ENCODE peak calls at places on chromosomes 4 and X, in four cellular contexts. L, V, Y and E are unnamed samples.

GRCh38 chr4:121950680-121951569 is 935 bp downstream of the TRPC3 start:
- DNase-seq in L (peak), V (peak), Y (no peak), E (peak)

GRCh38 chrX:11269996-11270395 is 23.2 kb upstream of the AMELX start:
- DNase-seq in L (no peak), V (no peak), Y (no peak), E (no peak)

GRCh38 chrX:24646745-24647182 is 383 bp downstream of the PCYT1B start:
- DNase-seq in L (no peak), V (peak), Y (no peak), E (no peak)

GRCh38 chr4:34432706-34433105 is 1811.6 kb downstream of the ARAP2 start:
- DNase-seq in L (no peak), V (no peak), Y (no peak), E (no peak)

GRCh38 chrX:124388562-124388961 is 42.2 kb downstream of the SH2D1A start:
- DNase-seq in L (peak), V (peak), Y (no peak), E (no peak)

GRCh38 chr4:47383829-47384427 is 79.6 kb downstream of the COMMD8 start:
- DNase-seq in L (no peak), V (peak), Y (peak), E (no peak)

GRCh38 chrX:110407910-110408545 is 49.4 kb downstream of the RTL9 start:
- DNase-seq in L (peak), V (peak), Y (no peak), E (no peak)

GRCh38 chr4:83043801-83044407 is 8.9 kb downstream of the COPS4 start:
- DNase-seq in L (no peak), V (peak), Y (no peak), E (no peak)

GRCh38 chrX:47828984-47829383 is 7.7 kb upstream of the ZNF81 start:
- DNase-seq in L (no peak), V (no peak), Y (no peak), E (no peak)

GRCh38 chr4:184420881-184421416 is 53.4 kb downstream of the IRF2 start:
- DNase-seq in L (no peak), V (no peak), Y (no peak), E (no peak)

GRCh38 chrX:130637591-130637990 is 235.8 kb downstream of the RBMX2 start:
- DNase-seq in L (no peak), V (peak), Y (no peak), E (no peak)

GRCh38 chrX:44012484-44013096 is 39.4 kb upstream of the NDP start:
- DNase-seq in L (peak), V (peak), Y (no peak), E (peak)

GRCh38 chr4:174521800-174522182 is 497 bp downstream of the HPGD start:
- DNase-seq in L (peak), V (no peak), Y (no peak), E (no peak)

GRCh38 chr4:54499308-54500074 is 158.3 kb upstream of the KIT start:
- DNase-seq in L (no peak), V (peak), Y (no peak), E (no peak)

GRCh38 chr4:42819863-42820514 is 72.5 kb upstream of the GRXCR1 start:
- DNase-seq in L (no peak), V (no peak), Y (no peak), E (no peak)

GRCh38 chr4:48665555-48666186 is 114.4 kb downstream of the FRYL start:
- DNase-seq in L (no peak), V (no peak), Y (no peak), E (no peak)

GRCh38 chrX:48753708-48754107 is 7.8 kb upstream of the GLOD5 start:
- DNase-seq in L (no peak), V (no peak), Y (no peak), E (no peak)

GRCh38 chrX:18574591-18574990 is 97.3 kb downstream of the RS1 start:
- DNase-seq in L (no peak), V (peak), Y (peak), E (no peak)

GRCh38 chr4:926538-926937 is 5.6 kb downstream of the GAK start:
- DNase-seq in L (peak), V (no peak), Y (no peak), E (no peak)
- TF ChIP-seq CTCF in L (peak), V (peak), Y (peak), E (no peak)

GRCh38 chrX:1673337-1673736 is 58.5 kb downstream of the ASMT start:
- DNase-seq in L (peak), V (peak), Y (no peak), E (no peak)
- TF ChIP-seq CTCF in L (peak), V (peak), Y (peak), E (peak)

DNA sequence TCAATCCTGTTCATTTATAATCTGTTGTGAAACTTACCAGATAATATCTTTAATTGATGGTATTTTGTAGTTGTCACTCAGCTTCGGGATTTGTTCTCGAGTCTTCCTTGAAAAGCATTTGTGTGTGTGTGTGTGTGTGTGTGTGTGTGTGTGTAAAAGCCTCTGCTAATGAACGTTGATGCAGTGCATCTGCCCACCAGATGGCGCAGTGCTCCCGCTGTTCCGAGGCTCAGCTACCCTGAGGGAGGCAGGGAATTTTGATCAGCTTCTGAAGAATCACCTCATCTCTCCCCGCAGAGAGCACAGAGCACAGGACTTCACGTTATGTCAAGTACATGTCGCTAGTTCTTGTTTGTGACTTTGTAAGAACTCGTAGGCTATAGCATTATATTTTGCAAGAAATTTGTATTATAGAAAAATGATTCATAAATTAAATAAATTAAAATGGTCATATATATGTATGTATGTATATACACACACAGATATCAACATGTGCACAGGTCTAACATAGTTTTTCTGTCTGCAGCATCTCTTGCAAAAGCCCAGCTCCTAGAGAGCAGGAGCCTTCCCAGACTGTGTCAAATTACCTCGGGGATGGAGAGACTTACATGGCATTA is 316.7 kb upstream of the IGFBP7 start:
- DNase-seq in L (peak), V (peak), Y (peak), E (no peak)
- TF ChIP-seq CTCF in L (peak), V (peak), Y (peak), E (peak)

GRCh38 chr4:52912608-52913007 is 50.5 kb downstream of the RASL11B start:
- DNase-seq in L (no peak), V (peak), Y (no peak), E (no peak)
- TF ChIP-seq CTCF in L (no peak), V (no peak), Y (no peak), E (no peak)

DNA sequence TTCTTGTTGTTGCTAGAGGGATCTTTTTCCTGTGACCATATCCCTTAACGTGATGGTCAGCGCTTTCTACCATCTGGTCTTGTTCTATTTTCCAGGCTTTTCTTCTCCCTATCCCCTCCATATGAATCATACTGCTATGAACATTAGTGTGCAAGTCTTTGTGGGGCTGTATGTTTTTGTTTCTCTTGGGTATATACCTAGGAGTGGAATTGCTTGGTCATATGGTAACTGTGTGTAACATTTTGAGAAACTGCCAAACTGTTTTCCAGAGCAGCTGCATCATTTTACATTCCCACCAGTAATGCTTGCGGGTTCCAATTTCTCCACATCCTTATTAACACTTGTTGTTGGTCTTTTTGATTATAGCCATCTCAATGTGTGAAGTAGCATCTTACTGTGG is 121.4 kb downstream of the SPRY1 start:
- DNase-seq in L (no peak), V (peak), Y (no peak), E (no peak)
- TF ChIP-seq CTCF in L (no peak), V (no peak), Y (no peak), E (no peak)

GRCh38 chr4:683982-684571 is 4.9 kb downstream of the SLC49A3 start:
- DNase-seq in L (peak), V (peak), Y (no peak), E (peak)
- TF ChIP-seq CTCF in L (peak), V (peak), Y (peak), E (peak)

GRCh38 chrX:116827063-116827462 is 364.3 kb upstream of the CT83 start:
- DNase-seq in L (no peak), V (no peak), Y (no peak), E (no peak)
- TF ChIP-seq CTCF in L (no peak), V (no peak), Y (no peak), E (no peak)

GRCh38 chrX:15127010-15127409 is 142.9 kb downstream of the ASB9 start:
- DNase-seq in L (no peak), V (no peak), Y (no peak), E (no peak)
- TF ChIP-seq CTCF in L (no peak), V (peak), Y (no peak), E (no peak)